ENCODE peak calls at places on chromosomes 12 and 14, in seven cellular contexts. H is right lobe of liver; S is foreskin fibroblast; T is endodermal cell; V is stimulated activated CD8-positive, alpha-beta memory T cell treated with anti-CD3 and anti-CD28 coated beads, Interleukin-12 subunit alpha, Interleukin-12 subunit beta, amount 100 ng/mL, for 1 hour; C is KBM-7; E is sciatic nerve. N is an unnamed sample.

GRCh38 chr12:95953000-95953399 is 9.9 kb downstream of the AMDHD1 start:
- DNase-seq in H (no peak), S (no peak), T (no peak), V (no peak), C (no peak), E (no peak), N (no peak)

GRCh38 chr12:106023034-106023433 is 115.7 kb downstream of the NUAK1 start:
- DNase-seq in H (no peak), S (no peak), T (no peak), V (no peak), C (no peak), E (no peak), N (no peak)

GRCh38 chr14:55433880-55434804 is 6.3 kb downstream of the TBPL2 start:
- DNase-seq in H (no peak), S (no peak), T (no peak), V (no peak), C (no peak), E (no peak), N (no peak)

GRCh38 chr14:28143340-28143739 is 623.2 kb upstream of the FOXG1 start:
- DNase-seq in H (no peak), S (no peak), T (no peak), V (no peak), C (no peak), E (no peak), N (no peak)

GRCh38 chr12:18383203-18383602 is 121.9 kb downstream of the PIK3C2G start:
- DNase-seq in H (no peak), S (peak), T (no peak), V (no peak), C (no peak), E (no peak), N (no peak)

GRCh38 chr12:74626397-74626796 is 88.8 kb downstream of the ATXN7L3B start:
- DNase-seq in H (no peak), S (no peak), T (no peak), V (no peak), C (no peak), E (no peak), N (no peak)

GRCh38 chr12:120197542-120197887 is 3.0 kb upstream of the GCN1 start:
- DNase-seq in H (no peak), S (no peak), T (no peak), V (no peak), C (no peak), E (no peak), N (no peak)

GRCh38 chr14:89779707-89780106 is 174.8 kb downstream of the EFCAB11 start:
- DNase-seq in H (no peak), S (no peak), T (peak), V (no peak), C (no peak), E (no peak), N (no peak)

GRCh38 chr14:68193970-68194634 is 374.5 kb downstream of the RAD51B start:
- DNase-seq in H (no peak), S (no peak), T (no peak), V (no peak), C (no peak), E (no peak), N (no peak)

GRCh38 chr14:21071225-21072041 is 1.3 kb downstream of the ARHGEF40 start:
- DNase-seq in H (peak), S (peak), T (peak), V (no peak), C (peak), E (peak), N (peak)

GRCh38 chr12:89029961-89030360 is 322.3 kb downstream of the DUSP6 start:
- DNase-seq in H (no peak), S (peak), T (no peak), V (no peak), C (no peak), E (no peak), N (no peak)

GRCh38 chr12:53299454-53300180 is at the start of gene MYG1:
- DNase-seq in H (peak), S (peak), T (peak), V (peak), C (peak), E (peak), N (peak)

GRCh38 chr14:22939684-22940083 is 10.5 kb upstream of the PRMT5 start:
- DNase-seq in H (no peak), S (peak), T (no peak), V (no peak), C (no peak), E (no peak), N (no peak)

GRCh38 chr14:38121280-38121679 is 86.4 kb upstream of the SSTR1 start:
- DNase-seq in H (no peak), S (no peak), T (no peak), V (no peak), C (no peak), E (no peak), N (no peak)

N was measured in KG1.